ENCODE peak calls at places on chromosomes 2 and 18, in ten cellular contexts. E, R, O, C, A, Y, U, H, N and V are unnamed samples.

GRCh38 chr2:207163815-207164747 is 1.7 kb downstream of the KLF7 start:
- DNase-seq in U (no peak), N (peak), O (no peak), Y (no peak), A (peak), E (peak), C (no peak), R (peak), H (peak), V (peak)

GRCh38 chr2:165827219-165827920 is 33.3 kb upstream of the GALNT3 start:
- DNase-seq in Y (no peak), E (no peak), N (no peak), O (no peak), U (no peak), C (no peak), R (no peak), A (no peak), H (no peak), V (no peak)

GRCh38 chr2:111522231-111522768 is 361.7 kb downstream of the ANAPC1 start:
- DNase-seq in E (peak), Y (no peak), R (no peak), N (peak), O (no peak), C (no peak), H (no peak), A (peak), U (no peak), V (no peak)

GRCh38 chr18:7645756-7646155 is 78.6 kb downstream of the PTPRM start:
- DNase-seq in A (no peak), E (no peak), H (no peak), R (no peak), U (peak), N (no peak), C (no peak), Y (no peak), O (no peak), V (no peak)

GRCh38 chr2:112143150-112143549 is 5.0 kb downstream of the FBLN7 start:
- DNase-seq in C (no peak), E (no peak), Y (no peak), O (no peak), N (no peak), A (no peak), R (no peak), H (no peak), U (no peak), V (no peak)

GRCh38 chr2:8737571-8738175 is 55.8 kb downstream of the ID2 start:
- DNase-seq in O (no peak), N (no peak), Y (no peak), C (no peak), U (no peak), R (no peak), A (no peak), H (no peak), E (peak), V (no peak)

GRCh38 chr2:200406379-200406778 is 99.9 kb downstream of the SPATS2L start:
- DNase-seq in R (peak), O (no peak), U (no peak), A (peak), H (no peak), N (peak), Y (no peak), C (no peak), E (peak), V (no peak)

GRCh38 chr2:20989404-20989803 is 54.5 kb downstream of the APOB start:
- DNase-seq in A (no peak), E (no peak), O (no peak), H (no peak), N (no peak), U (no peak), C (no peak), Y (no peak), R (no peak), V (no peak)

GRCh38 chr18:31744661-31745060 is 16.0 kb downstream of the SLC25A52 start:
- DNase-seq in C (no peak), A (no peak), R (no peak), E (no peak), U (no peak), H (no peak), O (no peak), Y (no peak), N (no peak), V (no peak)

GRCh38 chr18:59197636-59198035 is 22.3 kb upstream of the GRP start:
- DNase-seq in Y (no peak), H (no peak), E (no peak), A (no peak), R (no peak), N (no peak), C (no peak), O (no peak), U (no peak), V (no peak)

GRCh38 chr2:217953531-217953932 is 49.3 kb downstream of the TNS1 start:
- DNase-seq in O (no peak), N (no peak), E (no peak), A (no peak), Y (no peak), U (no peak), H (no peak), R (no peak), C (no peak), V (peak)

GRCh38 chr18:54776282-54776977 is 51.8 kb upstream of the RAB27B start:
- DNase-seq in E (peak), C (no peak), R (peak), N (peak), O (no peak), Y (no peak), A (peak), H (no peak), U (peak), V (no peak)

GRCh38 chr2:102843759-102844443 is 82.1 kb downstream of the TMEM182 start:
- DNase-seq in U (no peak), R (no peak), N (no peak), C (no peak), Y (no peak), E (no peak), H (no peak), A (no peak), O (no peak), V (no peak)

GRCh38 chr2:179691235-179691634 is 170.2 kb downstream of the ZNF385B start:
- DNase-seq in R (no peak), Y (no peak), A (no peak), C (no peak), H (no peak), O (no peak), N (no peak), E (peak), U (no peak), V (no peak)

GRCh38 chr2:19717446-19717845 is 184.3 kb downstream of the TTC32 start:
- DNase-seq in H (no peak), O (no peak), R (no peak), E (no peak), N (no peak), A (no peak), U (no peak), C (no peak), Y (no peak), V (no peak)

GRCh38 chr18:70249118-70249517 is 39.7 kb upstream of the SOCS6 start:
- DNase-seq in Y (no peak), N (no peak), C (no peak), E (peak), H (no peak), A (peak), O (no peak), U (no peak), R (no peak), V (no peak)

GRCh38 chr2:207008105-207008990 is 69.0 kb downstream of the CPO start:
- DNase-seq in O (no peak), N (no peak), H (peak), C (peak), E (peak), U (no peak), A (peak), R (no peak), Y (no peak), V (no peak)

GRCh38 chr18:61995547-61996062 is 102.8 kb upstream of the RNF152 start:
- DNase-seq in C (no peak), N (no peak), R (no peak), U (no peak), Y (no peak), A (no peak), H (no peak), O (no peak), E (no peak), V (no peak)

GRCh38 chr2:64818650-64819032 is 164.9 kb upstream of the SERTAD2 start:
- DNase-seq in C (no peak), Y (no peak), H (no peak), N (no peak), U (no peak), R (no peak), A (no peak), E (no peak), O (no peak), V (no peak)
- TF ChIP-seq CTCF in C (no peak), Y (no peak), H (no peak), N (no peak), U (no peak), R (no peak), A (no peak), E (no peak), O (no peak), V (no peak)

GRCh38 chr2:17918789-17919188 is 40.3 kb downstream of the KCNS3 start:
- DNase-seq in O (no peak), N (no peak), C (no peak), A (peak), E (peak), Y (no peak), U (no peak), H (no peak), R (no peak), V (no peak)
- TF ChIP-seq CTCF in O (no peak), N (peak), C (no peak), A (no peak), E (peak), Y (no peak), U (peak), H (no peak), R (no peak), V (no peak)

GRCh38 chr2:241391892-241392665 is 36.0 kb downstream of the FARP2 start:
- DNase-seq in Y (no peak), A (peak), N (peak), H (no peak), U (no peak), O (no peak), E (peak), R (peak), C (no peak), V (no peak)
- TF ChIP-seq CTCF in Y (no peak), A (peak), N (peak), H (peak), U (peak), O (peak), E (peak), R (peak), C (peak), V (peak)

DNA sequence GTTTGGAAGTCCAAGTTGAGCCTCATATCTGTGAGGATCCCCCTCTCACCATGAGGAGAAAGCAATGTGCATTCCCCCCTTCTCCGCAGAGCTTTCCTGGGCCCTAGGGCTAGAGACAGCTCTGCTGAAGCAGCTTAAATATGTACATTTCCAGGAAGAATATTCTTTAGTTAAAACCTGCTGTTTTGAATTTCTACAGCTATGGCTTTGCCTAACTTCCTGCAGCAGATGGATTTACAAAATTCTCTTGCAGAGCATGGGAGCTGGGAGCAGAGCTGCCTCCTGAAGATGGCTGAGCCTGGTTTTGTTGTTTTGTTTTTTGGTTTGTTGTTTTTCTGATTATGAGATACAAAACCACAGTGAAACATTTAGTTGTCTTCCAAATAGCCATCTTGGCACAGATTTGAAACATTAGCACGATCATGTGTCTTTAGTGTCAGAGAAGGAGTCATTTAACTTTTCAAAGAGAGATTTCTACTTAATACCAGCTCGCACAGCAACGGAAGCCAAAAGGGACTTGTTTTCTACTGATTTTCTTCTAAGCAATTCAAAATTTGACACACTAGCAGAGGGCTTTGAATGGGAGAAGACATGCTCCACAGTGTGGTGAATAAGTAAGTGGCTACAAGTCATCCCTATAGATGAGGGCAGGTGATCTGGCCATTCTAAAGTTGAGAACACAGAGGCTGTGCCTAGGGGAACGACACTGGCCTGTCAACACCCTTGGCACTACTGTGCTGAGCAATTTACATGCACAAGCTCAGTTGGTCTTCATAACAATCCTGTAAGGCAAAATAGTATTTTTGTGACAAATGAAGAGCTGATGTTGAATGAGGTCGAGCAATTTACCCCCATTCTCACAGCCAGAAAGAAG is 222.6 kb downstream of the MREG start:
- DNase-seq in A (no peak), Y (no peak), C (no peak), U (no peak), R (no peak), H (no peak), O (no peak), N (no peak), E (no peak), V (no peak)
- TF ChIP-seq CTCF in A (no peak), Y (no peak), C (no peak), U (no peak), R (no peak), H (no peak), O (no peak), N (no peak), E (no peak), V (no peak)

DNA sequence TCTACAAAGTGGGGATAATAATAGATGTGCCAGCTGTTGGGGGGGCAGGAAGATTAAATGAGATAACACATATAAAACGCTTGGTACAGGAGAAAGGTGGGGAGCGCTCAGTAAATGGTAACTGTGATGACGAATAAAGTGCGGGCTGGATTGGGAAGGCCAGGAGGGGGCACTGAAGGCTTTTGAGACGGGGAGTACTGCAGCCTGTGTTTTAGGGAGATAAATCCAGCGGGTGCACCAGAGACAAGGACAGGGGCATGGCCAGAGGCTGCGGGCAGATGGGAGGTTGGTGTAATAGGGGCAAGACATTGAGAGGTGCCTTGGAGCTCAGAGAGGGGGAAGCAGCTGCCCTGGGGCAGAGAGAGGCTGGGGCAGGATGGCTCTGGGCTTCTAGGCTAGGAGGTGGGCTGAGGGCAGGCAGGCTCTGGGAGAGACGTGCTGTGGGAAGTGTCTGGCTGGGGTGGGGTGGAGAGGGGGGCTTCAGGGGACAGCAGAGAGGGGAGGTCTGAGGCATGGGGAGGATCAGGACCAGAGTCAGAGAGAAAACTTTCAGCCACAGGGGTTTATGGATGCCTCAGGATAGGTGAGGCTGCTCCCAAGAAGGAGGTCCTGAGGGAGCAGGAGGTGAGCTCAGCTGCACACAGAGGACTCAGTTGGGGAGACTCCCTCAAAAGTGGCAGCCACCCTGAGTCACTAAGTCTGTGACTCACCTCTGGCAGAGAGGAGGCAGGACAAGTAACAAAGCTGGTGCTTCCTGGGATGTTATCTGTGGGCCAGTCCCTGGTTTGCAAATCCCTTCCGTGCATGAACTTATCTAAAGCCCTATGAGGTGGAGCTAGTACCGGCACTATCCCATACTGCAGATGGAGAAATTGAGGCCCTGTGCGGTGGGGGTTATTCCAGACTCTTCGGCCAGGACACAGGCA is 18.9 kb downstream of the TEX44 start:
- DNase-seq in O (no peak), E (peak), R (peak), C (peak), U (peak), H (no peak), N (peak), A (peak), Y (no peak), V (no peak)
- TF ChIP-seq CTCF in O (peak), E (peak), R (peak), C (peak), U (peak), H (no peak), N (peak), A (peak), Y (no peak), V (no peak)

GRCh38 chr2:1546901-1547300 is 133.6 kb downstream of the TPO start:
- DNase-seq in Y (no peak), A (no peak), U (no peak), R (peak), O (no peak), N (no peak), C (peak), H (no peak), E (no peak), V (no peak)
- TF ChIP-seq CTCF in Y (no peak), A (peak), U (peak), R (peak), O (no peak), N (peak), C (no peak), H (no peak), E (no peak), V (no peak)

DNA sequence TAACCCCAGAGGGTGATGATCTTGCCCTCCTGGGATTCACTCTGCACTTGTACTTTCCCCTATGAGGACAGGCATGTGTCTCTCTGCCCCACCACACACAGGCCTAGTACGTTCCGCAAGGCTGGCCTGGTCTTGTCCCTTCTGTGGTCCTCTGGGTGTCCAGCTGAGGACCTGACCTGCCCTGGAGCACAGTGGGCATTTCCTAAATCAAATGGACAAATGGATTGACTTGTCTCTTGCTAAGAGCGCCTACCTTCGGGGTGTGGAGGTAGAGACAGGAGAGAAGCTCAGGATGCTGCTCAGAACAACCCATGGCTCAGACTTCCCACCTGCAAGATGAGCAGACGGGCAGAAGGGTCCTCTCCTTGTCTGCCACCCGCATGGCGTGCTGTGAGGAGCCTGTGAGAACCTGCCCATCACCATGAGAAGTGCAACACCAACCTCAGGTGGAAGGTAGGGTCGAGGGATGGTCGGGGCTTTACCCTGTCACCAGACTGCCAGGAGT is 133.6 kb downstream of the MYCN start:
- DNase-seq in R (no peak), O (no peak), E (no peak), U (no peak), C (no peak), Y (no peak), N (no peak), H (no peak), A (no peak), V (no peak)
- TF ChIP-seq CTCF in R (no peak), O (no peak), E (no peak), U (no peak), C (no peak), Y (no peak), N (no peak), H (no peak), A (no peak), V (no peak)

GRCh38 chr2:182870227-182870626 is 3.8 kb upstream of the FRZB start:
- DNase-seq in U (no peak), R (peak), O (no peak), H (no peak), N (peak), E (no peak), A (no peak), C (peak), Y (no peak), V (no peak)
- TF ChIP-seq CTCF in U (peak), R (peak), O (peak), H (no peak), N (peak), E (no peak), A (peak), C (peak), Y (no peak), V (no peak)

GRCh38 chr2:232490221-232491138 is 2.8 kb upstream of the ECEL1 start:
- DNase-seq in U (no peak), A (no peak), R (no peak), N (no peak), H (no peak), E (no peak), O (no peak), C (no peak), Y (no peak), V (no peak)
- TF ChIP-seq CTCF in U (no peak), A (no peak), R (no peak), N (no peak), H (no peak), E (no peak), O (no peak), C (no peak), Y (no peak), V (no peak)

DNA sequence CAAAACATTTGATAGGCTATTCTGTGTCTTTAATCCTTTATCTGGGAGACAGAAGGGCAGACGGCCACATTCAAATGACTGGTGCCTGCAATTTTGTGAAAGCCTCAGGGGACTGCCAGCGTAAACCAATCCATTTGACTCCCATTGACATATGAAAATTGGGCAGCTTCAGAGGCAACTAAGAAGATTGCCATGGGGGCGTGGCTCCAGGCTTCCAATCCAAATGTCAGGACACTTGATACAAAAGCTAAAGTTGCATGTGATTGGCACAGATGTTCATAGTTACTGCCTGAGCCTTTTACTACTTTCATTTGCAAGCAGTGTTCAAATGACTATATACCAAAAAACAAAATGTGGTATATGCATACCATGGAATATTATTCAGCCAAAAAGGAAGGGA is 42.0 kb downstream of the SPC25 start:
- DNase-seq in H (no peak), E (no peak), Y (no peak), C (no peak), A (no peak), R (peak), N (no peak), U (no peak), O (no peak), V (no peak)
- TF ChIP-seq CTCF in H (no peak), E (no peak), Y (no peak), C (no peak), A (no peak), R (no peak), N (no peak), U (no peak), O (no peak), V (no peak)